ENCODE peak calls at places on chromosomes 16 and 17, in nine cellular contexts. E is spleen; Z is cardiac fibroblast; T is AG04450; R is progenitor cell of endocrine pancreas; D is CD8-positive, alpha-beta T cell; P is vagina; N is tibial nerve; W is HFFc6. C is an unnamed sample.

GRCh38 chr16:17063156-17063555 is 407.6 kb downstream of the XYLT1 start:
- DNase-seq in E (no peak), Z (no peak), T (no peak), R (no peak), D (no peak), P (peak), N (no peak), W (no peak), C (no peak)

GRCh38 chr16:68072038-68072695 is 13.0 kb upstream of the NFATC3 start:
- DNase-seq in E (no peak), Z (no peak), T (no peak), R (no peak), D (no peak), P (peak), N (peak), W (peak), C (no peak)

GRCh38 chr16:28308794-28309535 is 16.6 kb downstream of the SBK1 start:
- DNase-seq in E (no peak), Z (no peak), T (no peak), R (no peak), D (no peak), P (no peak), N (no peak), W (no peak), C (no peak)

GRCh38 chr17:81180836-81181810 is 15.1 kb upstream of the AATK start:
- DNase-seq in E (no peak), Z (no peak), T (no peak), R (no peak), D (no peak), P (no peak), N (no peak), W (no peak), C (no peak)

GRCh38 chr17:73639322-73639721 is 4.9 kb downstream of the SDK2 start:
- DNase-seq in E (no peak), Z (no peak), T (no peak), R (no peak), D (no peak), P (no peak), N (no peak), W (no peak), C (no peak)

GRCh38 chr17:17824780-17825614 is 11.8 kb downstream of the SREBF1 start:
- DNase-seq in E (no peak), Z (no peak), T (no peak), R (no peak), D (no peak), P (no peak), N (no peak), W (no peak), C (no peak)

GRCh38 chr16:7436306-7436705 is 103.7 kb downstream of the RBFOX1 start:
- DNase-seq in E (no peak), Z (no peak), T (no peak), R (no peak), D (no peak), P (no peak), N (no peak), W (no peak), C (no peak)

GRCh38 chr17:59353936-59354755 is 22.7 kb downstream of the YPEL2 start:
- DNase-seq in E (no peak), Z (no peak), T (no peak), R (no peak), D (no peak), P (no peak), N (no peak), W (no peak), C (no peak)

GRCh38 chr16:70437582-70438324 is 1.1 kb downstream of the ST3GAL2 start:
- DNase-seq in E (no peak), Z (peak), T (no peak), R (no peak), D (no peak), P (no peak), N (no peak), W (peak), C (no peak)

GRCh38 chr17:32267690-32268205 is 2.1 kb downstream of the RHBDL3 start:
- DNase-seq in E (peak), Z (no peak), T (no peak), R (no peak), D (no peak), P (no peak), N (no peak), W (no peak), C (no peak)

GRCh38 chr16:5015351-5015750 is 18.4 kb downstream of the NAGPA start:
- DNase-seq in E (no peak), Z (no peak), T (no peak), R (no peak), D (no peak), P (no peak), N (no peak), W (no peak), C (no peak)

GRCh38 chr17:78993241-78993956 is 13.7 kb upstream of the LGALS3BP start:
- DNase-seq in E (no peak), Z (peak), T (no peak), R (peak), D (peak), P (no peak), N (peak), W (no peak), C (peak)

GRCh38 chr17:62714016-62714777 is 86.7 kb downstream of the MRC2 start:
- DNase-seq in E (no peak), Z (no peak), T (no peak), R (no peak), D (no peak), P (no peak), N (no peak), W (peak), C (no peak)

GRCh38 chr17:43880420-43880991 is 26.8 kb downstream of the MPP2 start:
- DNase-seq in E (peak), Z (peak), T (no peak), R (no peak), D (peak), P (peak), N (no peak), W (no peak), C (no peak)

GRCh38 chr16:50692999-50693781 is at the start of gene NOD2:
- DNase-seq in E (peak), Z (peak), T (no peak), R (no peak), D (no peak), P (no peak), N (no peak), W (no peak), C (no peak)

GRCh38 chr16:21656795-21657768 is 4.7 kb upstream of the IGSF6 start:
- DNase-seq in E (no peak), Z (peak), T (no peak), R (no peak), D (peak), P (no peak), N (no peak), W (peak), C (no peak)

GRCh38 chr17:82664701-82665182 is 16.5 kb upstream of the WDR45B start:
- DNase-seq in E (no peak), Z (no peak), T (no peak), R (no peak), D (no peak), P (no peak), N (no peak), W (no peak), C (no peak)

GRCh38 chr17:42316755-42317154 is 28.5 kb downstream of the STAT5A start:
- DNase-seq in E (no peak), Z (no peak), T (no peak), R (no peak), D (no peak), P (no peak), N (no peak), W (no peak), C (no peak)

GRCh38 chr17:42313389-42313772 is 25.1 kb downstream of the STAT5A start:
- DNase-seq in E (no peak), Z (no peak), T (no peak), R (no peak), D (no peak), P (no peak), N (no peak), W (no peak), C (no peak)

GRCh38 chr17:42315402-42316156 is 27.3 kb downstream of the STAT5A start:
- DNase-seq in E (peak), Z (no peak), T (no peak), R (no peak), D (no peak), P (no peak), N (no peak), W (no peak), C (no peak)

GRCh38 chr17:42313773-42314566 is 25.7 kb downstream of the STAT5A start:
- DNase-seq in E (no peak), Z (no peak), T (no peak), R (no peak), D (no peak), P (no peak), N (no peak), W (no peak), C (no peak)

DNA sequence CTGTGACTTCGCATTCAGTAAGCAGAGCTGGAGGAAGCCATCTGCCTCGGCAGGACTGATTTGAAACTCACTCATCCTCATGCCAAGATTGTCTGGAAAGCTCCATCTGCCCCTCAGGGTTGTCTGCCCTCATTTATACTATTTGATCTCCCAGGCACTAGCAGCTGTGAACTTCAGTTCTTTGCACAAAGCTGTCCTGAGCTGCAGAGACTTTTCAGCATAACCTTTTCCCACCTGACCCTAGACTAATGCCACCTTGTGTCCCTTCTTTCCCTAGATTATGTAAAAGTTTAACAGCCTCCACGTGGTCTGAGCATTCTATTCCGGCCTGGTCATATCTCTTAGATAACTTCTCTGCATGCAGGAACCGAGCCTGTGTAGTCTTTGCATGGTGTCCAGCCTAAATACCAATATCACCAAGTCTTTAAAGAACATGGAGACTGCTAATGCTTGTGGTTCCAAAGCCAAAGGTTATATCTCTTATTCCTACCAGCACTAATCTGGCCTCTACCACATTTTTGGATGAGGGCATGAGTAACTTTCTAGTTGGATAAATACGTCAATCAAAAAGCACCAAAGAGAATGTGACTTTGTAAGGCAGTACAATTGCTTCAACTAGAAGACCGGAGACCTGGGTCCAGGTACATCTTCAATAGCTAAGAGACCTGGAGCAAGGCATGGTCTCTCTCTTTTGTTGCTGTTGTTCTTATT is 29.1 kb downstream of the STAT5A start:
- DNase-seq in E (no peak), Z (no peak), T (no peak), R (no peak), D (no peak), P (no peak), N (no peak), W (no peak), C (no peak)
- TF ChIP-seq CTCF in E (no peak), Z (no peak), T (no peak), R (no peak), D (no peak), P (no peak), N (no peak), W (no peak), C (no peak)

GRCh38 chr16:12215302-12216105 is 239.0 kb downstream of the SNX29 start:
- DNase-seq in E (no peak), Z (no peak), T (no peak), R (no peak), D (no peak), P (no peak), N (no peak), W (no peak), C (no peak)
- TF ChIP-seq CTCF in E (no peak), Z (peak), T (peak), R (peak), D (no peak), P (no peak), N (no peak), W (peak), C (peak)

DNA sequence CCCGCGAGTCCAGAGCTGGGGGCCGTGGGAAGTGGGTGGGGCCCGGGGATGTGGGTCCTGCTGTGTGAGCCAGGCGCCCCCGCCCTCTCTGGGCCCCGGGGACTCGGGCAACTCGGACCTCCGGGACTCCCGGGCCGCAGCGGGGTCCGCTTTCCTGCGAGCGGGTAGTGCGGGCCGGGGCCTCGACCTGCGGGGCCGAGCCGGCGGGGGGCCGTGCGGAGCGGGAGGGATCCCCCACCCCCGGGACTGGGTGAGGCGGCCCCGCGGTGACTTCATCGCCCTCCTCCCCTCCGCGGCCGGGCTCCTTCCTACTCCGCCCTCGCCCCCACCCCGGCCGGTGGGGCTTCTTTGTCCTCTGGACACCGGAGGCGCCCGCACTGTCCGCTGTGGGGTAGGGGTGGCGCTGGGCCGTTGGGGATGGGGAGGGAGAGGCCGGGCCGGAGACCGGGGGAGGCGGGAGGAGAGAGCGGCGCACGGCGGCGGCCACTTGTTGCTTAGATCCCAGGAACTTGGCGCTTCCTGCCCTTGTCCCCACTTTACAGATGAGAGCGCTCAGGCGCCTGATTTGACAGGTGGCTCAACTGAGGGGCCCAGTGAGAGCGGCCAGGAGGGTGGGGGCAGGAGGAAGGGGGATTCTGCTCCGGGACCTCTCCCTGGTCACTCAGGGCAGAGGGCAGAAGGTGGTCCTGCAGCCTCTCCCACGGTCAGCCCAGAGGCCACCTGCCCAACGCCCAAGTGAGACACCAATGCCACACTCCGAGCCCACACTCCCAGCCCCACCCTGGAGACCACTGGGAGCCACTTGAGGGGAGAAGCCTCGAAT is 884 bp downstream of the CMTM3 start:
- DNase-seq in E (peak), Z (peak), T (no peak), R (peak), D (no peak), P (no peak), N (no peak), W (peak), C (peak)
- TF ChIP-seq CTCF in E (no peak), Z (no peak), T (no peak), R (no peak), D (no peak), P (no peak), N (no peak), W (peak), C (no peak)

GRCh38 chr16:3640632-3641501 is 13.6 kb upstream of the DNASE1 start:
- DNase-seq in E (peak), Z (no peak), T (no peak), R (no peak), D (no peak), P (no peak), N (no peak), W (no peak), C (no peak)

GRCh38 chr16:3641801-3642396 is 12.6 kb upstream of the DNASE1 start:
- DNase-seq in E (peak), Z (no peak), T (no peak), R (no peak), D (no peak), P (no peak), N (no peak), W (no peak), C (no peak)

GRCh38 chr16:3640207-3640606 is 14.3 kb upstream of the DNASE1 start:
- DNase-seq in E (peak), Z (no peak), T (no peak), R (no peak), D (no peak), P (no peak), N (no peak), W (no peak), C (no peak)

GRCh38 chr16:3638916-3639644 is 15.4 kb upstream of the DNASE1 start:
- DNase-seq in E (peak), Z (no peak), T (no peak), R (no peak), D (no peak), P (no peak), N (no peak), W (no peak), C (peak)

GRCh38 chr16:3637371-3637923 is 17.0 kb upstream of the DNASE1 start:
- DNase-seq in E (peak), Z (peak), T (no peak), R (no peak), D (no peak), P (no peak), N (no peak), W (no peak), C (no peak)
- TF ChIP-seq CTCF in E (no peak), Z (no peak), T (no peak), R (no peak), D (no peak), P (no peak), N (no peak), W (no peak), C (no peak)

GRCh38 chr17:51325471-51325870 is 65.1 kb downstream of the UTP18 start:
- DNase-seq in E (no peak), Z (no peak), T (no peak), R (no peak), D (no peak), P (no peak), N (no peak), W (no peak), C (no peak)

GRCh38 chr17:51319186-51319585 is 58.8 kb downstream of the UTP18 start:
- DNase-seq in E (no peak), Z (no peak), T (no peak), R (no peak), D (no peak), P (no peak), N (no peak), W (no peak), C (no peak)

DNA sequence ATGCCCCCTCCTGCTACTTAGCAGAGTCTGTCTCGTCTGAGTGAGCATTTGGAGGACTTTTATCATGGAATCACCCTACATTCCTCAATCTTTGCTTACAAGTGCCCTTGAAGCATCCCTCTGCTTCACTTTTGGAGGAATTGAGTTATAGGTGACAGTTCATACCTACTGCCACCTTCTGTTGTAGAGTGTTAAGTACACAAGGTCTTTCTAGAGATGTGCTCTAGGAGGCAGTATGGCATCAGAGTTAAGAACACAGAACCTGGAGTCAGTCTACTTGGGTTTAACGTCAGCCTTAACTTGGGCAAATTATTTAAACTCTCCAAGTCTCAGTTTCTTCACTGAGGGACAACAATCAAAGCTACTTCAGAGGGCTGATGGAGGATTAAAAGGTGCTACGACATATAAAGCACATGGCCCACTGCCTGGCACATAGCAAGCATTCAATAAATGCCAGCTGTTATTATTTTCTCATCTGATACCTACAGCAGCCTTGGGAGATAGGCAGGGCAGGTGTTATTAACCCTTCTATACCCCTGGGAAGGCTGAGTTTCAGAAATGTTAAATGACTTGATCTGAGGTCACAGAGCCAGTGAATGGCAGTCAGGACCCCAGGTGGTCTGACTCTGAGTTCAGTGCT is 62.2 kb downstream of the UTP18 start:
- DNase-seq in E (no peak), Z (peak), T (no peak), R (no peak), D (no peak), P (no peak), N (no peak), W (peak), C (no peak)
- TF ChIP-seq CTCF in E (no peak), Z (peak), T (peak), R (peak), D (no peak), P (no peak), N (no peak), W (peak), C (no peak)